ENCODE peak calls at places on chromosomes 11 and 22, in four cellular contexts. O is upper lobe of left lung, J is spleen, X is H1. F is an unnamed sample.

GRCh38 chr22:48340191-48340590 is 1487.5 kb downstream of the BRD1 start:
- DNase-seq in O (no peak), X (no peak), J (no peak), F (no peak)

GRCh38 chr11:16606784-16607674 is 131.4 kb upstream of the C11orf58 start:
- DNase-seq in O (no peak), X (no peak), J (peak; percentile 73), F (no peak)

GRCh38 chr11:30741039-30741550 is 154.9 kb upstream of the MPPED2 start:
- DNase-seq in J (no peak), O (no peak), X (no peak), F (no peak)

GRCh38 chr11:1691027-1691877 is 5.7 kb upstream of the KRTAP5-6 start:
- DNase-seq in X (no peak), O (no peak), J (no peak), F (no peak)

GRCh38 chr11:36312593-36312990 is 16.5 kb downstream of the PRR5L start:
- DNase-seq in X (no peak), O (no peak), J (no peak), F (no peak)

GRCh38 chr22:50696799-50697561 is 24.4 kb downstream of the SHANK3 start:
- DNase-seq in O (no peak), X (no peak), J (peak; percentile 70), F (no peak)

GRCh38 chr22:34255042-34255441 is 334.8 kb upstream of the LARGE1 start:
- DNase-seq in O (no peak), J (no peak), X (no peak), F (no peak)

GRCh38 chr22:44735518-44736428 is 16.6 kb upstream of the ARHGAP8 start:
- DNase-seq in J (peak; percentile 94), O (peak; percentile 79), X (peak; percentile 49), F (peak; percentile 94)

GRCh38 chr11:121455115-121455514 is 2.3 kb upstream of the SORL1-AS1 start:
- DNase-seq in O (no peak), X (no peak), J (no peak), F (no peak)

GRCh38 chr22:27726726-27727449 is 74.7 kb downstream of the MN1 start:
- DNase-seq in X (no peak), J (no peak), O (peak; percentile 77), F (no peak)
- TF ChIP-seq POLR2A in X (no peak), J (no peak), O (no peak), F (no peak)

DNA sequence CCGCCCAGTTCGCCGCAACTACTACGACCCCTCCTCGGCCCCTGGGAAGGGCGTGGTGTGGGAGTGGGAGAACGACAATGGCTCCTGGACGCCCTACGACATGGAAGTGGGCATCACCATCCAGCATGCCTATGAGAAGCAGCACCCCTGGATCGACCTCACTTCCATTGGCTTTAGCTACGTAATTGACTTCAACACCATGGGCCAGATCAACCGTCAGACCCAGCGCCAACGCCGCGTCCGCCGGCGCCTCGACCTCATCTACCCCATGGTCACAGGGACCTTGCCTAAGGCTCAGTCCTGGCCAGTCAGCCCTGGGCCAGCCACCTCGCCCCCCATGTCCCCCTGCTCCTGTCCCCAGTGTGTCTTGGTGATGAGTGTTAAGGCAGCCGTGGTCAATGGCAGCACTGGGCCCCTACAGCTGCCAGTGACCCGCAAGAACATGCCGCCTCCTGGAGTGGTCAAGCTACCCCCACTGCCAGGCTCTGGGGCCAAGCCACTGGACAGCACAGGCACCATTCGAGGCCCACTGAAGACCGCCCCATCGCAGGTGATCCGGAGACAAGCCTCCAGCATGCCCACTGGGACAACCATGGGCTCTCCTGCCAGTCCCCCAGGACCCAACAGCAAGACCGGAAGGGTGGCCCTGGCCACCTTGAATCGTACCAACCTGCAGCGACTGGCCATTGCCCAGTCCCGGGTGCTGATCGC is 10.0 kb downstream of the DTX4 start:
- DNase-seq in O (no peak), J (no peak), X (no peak), F (no peak)
- TF ChIP-seq POLR2AphosphoS5 in O (no peak), J (peak; percentile 12), X (no peak), F (no peak)

GRCh38 chr11:9568854-9569587 is 4.4 kb upstream of the WEE1 start:
- DNase-seq in O (peak; percentile 71), J (no peak), X (no peak), F (no peak)
- TF ChIP-seq POLR2A in O (no peak), J (no peak), X (peak; percentile 47), F (no peak)

DNA sequence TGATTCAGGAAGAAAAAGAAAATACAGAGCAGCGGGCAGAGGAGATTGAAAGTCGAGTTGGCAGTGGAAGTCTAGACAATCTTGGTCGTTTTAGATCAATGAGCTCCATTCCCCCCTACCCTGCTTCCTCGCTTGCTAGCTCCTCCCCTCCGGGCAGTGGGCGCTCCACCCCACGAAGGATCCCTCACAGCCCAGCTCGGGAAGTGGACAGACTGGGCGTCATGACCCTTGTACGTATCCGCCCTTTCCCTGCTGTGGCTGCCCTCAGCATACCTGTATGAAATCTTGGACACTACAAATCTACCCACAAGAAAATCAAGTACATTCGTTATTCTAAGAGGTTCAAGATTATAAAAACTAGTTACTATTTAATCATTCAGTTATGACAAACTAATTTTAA is 50.1 kb upstream of the CTTN start:
- DNase-seq in J (no peak), X (no peak), O (no peak), F (no peak)
- TF ChIP-seq POLR2AphosphoS5 in J (no peak), X (no peak), O (no peak), F (no peak)

DNA sequence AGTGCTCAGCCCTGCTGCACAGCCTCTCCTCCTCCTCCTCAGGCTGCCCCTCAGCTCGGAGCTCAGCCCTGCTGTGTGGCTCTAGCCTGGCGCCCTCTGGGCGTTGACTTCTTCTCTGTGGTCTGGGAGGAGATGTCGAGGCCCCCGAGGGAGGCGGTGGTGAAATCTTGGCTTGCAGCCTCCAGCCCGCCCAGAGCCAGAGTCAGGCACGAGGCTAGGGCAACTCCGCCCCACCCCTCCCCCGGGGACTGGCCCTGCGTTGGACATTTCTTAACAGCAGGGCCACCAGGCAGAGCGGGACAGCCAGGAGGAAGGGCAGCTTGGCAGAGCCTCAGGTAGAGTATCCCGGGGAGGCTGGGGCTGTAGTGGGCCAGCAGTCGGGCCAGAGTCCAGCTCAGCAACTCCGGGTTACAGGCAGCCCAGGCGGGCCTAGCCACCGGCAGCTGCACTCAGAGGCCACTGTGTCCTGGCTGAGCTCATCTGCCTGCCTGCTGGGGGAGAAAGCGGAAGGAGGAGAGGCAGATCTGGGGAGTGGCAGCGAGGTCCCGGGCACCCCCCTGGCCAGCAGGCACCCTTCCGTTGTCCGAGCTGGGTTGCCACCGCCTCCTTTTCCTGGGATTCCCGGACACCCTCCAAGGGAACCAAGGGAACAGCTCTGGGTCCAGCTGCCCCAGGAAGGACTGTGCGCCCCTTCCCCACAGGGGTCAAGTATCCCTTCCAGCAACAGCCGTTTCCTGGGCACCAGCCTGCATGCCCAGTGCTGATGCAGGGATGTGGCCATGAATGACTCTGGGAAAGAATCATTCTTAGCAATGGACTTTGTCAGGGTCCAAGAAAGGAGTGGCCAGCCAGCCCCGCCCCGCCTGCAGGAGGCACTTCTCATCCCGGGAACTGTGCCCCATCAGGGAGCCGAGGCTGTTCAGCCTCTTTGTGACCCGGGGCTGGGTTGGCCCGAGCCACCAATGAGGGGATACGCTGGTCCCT is at the start of gene ALDH3B1:
- DNase-seq in J (peak; percentile 93), O (peak; percentile 98), X (no peak), F (no peak)
- TF ChIP-seq POLR2A in J (peak; percentile 7), O (peak; percentile 53), X (no peak), F (no peak)

DNA sequence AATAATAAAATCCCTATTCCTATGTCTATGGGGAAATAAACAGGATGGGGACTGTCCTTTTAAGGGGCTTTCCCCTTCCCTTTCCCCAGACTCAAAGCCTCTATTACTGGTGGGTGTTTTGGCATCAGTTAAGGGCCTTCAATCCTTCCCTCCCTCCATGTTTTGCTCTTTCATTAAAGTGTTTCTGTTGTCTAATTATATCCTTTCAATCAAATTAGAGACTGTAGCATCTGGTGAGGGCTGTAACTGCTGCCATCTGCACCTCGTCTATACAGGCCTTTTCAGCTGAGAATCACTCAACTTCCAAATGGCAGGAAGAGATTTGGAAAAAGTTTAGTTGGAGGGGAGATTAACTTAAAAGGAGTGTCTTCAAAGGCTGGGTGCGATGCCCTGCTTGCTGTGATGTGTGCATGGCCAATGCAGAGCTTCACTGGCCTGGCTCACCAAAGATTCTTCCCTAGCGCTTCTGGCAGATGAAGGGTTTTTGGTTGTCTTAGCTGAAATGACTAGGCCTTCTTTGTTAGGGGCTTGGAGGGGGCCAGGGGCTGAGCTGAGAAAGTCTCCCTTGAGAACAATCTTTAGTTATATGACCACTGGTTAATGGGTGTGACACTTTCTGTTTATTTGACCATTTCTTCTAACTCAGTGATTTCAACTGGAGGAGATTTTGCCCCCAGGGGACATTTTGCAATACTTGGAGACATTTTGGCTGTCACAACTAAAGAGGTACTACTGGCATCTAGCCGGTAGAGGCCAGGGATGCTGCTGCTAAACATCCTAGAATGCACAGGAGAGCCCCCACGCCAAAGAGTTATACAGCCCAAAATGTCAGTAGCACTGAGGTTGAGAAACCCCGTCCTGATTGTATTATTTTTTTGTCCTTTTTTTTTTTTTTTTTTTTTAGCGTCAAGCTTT is 7.5 kb downstream of the KREMEN1 start:
- DNase-seq in J (no peak), X (no peak), O (no peak), F (no peak)
- TF ChIP-seq POLR2AphosphoS5 in J (no peak), X (no peak), O (no peak), F (no peak)

F was measured in GM12892.